ENCODE peak calls at places on chromosomes 3 and 15, in six cellular contexts. Q is GM23248, H is epithelial cell of proximal tubule, M is Caco-2, E is foreskin fibroblast, N is prostate gland. O is an unnamed sample.

GRCh38 chr3:134904333-134904771 is 109.3 kb downstream of the EPHB1 start:
- DNase-seq in E (no peak), N (no peak), Q (no peak), M (no peak), H (no peak), O (no peak)

GRCh38 chr3:193031909-193032308 is 114.3 kb upstream of the MB21D2 start:
- DNase-seq in M (no peak), E (no peak), Q (no peak), N (no peak), H (no peak), O (no peak)

GRCh38 chr3:33578325-33579180 is 138.3 kb upstream of the UBP1 start:
- DNase-seq in Q (peak), M (peak), E (peak), H (peak), N (no peak), O (no peak)

GRCh38 chr3:142027713-142028112 is 121.6 kb downstream of the TFDP2 start:
- DNase-seq in N (peak), E (peak), H (no peak), M (peak), Q (peak), O (no peak)

GRCh38 chr3:79724206-79724605 is 43.6 kb downstream of the ROBO1 start:
- DNase-seq in N (no peak), H (peak), Q (no peak), M (no peak), E (no peak), O (no peak)

GRCh38 chr3:194310060-194310481 is 41.1 kb downstream of the CPN2 start:
- DNase-seq in Q (no peak), M (no peak), H (no peak), N (no peak), E (no peak), O (no peak)

GRCh38 chr3:62479276-62479675 is 105.9 kb upstream of the FEZF2 start:
- DNase-seq in N (no peak), M (no peak), E (no peak), Q (no peak), H (no peak), O (no peak)

GRCh38 chr3:88231632-88232031 is 81.9 kb downstream of the C3orf38 start:
- DNase-seq in Q (no peak), N (no peak), M (no peak), E (no peak), H (no peak), O (no peak)

GRCh38 chr3:143736651-143737050 is 111.6 kb downstream of the SLC9A9 start:
- DNase-seq in N (no peak), H (no peak), M (no peak), Q (peak), E (no peak), O (no peak)

GRCh38 chr3:133750201-133750748 is 4.1 kb downstream of the TF start:
- DNase-seq in Q (no peak), N (peak), E (no peak), M (no peak), H (no peak), O (no peak)

GRCh38 chr3:77081240-77081661 is 41.4 kb downstream of the ROBO2 start:
- DNase-seq in M (no peak), H (peak), N (no peak), E (peak), Q (peak), O (peak)

GRCh38 chr15:93759626-93760025 is 471.7 kb upstream of the MCTP2 start:
- DNase-seq in N (no peak), M (no peak), H (no peak), Q (peak), E (no peak), O (no peak)

GRCh38 chr3:43390255-43390588 is 103.9 kb downstream of the SNRK start:
- DNase-seq in Q (no peak), M (no peak), E (no peak), H (no peak), N (no peak), O (no peak)

GRCh38 chr3:194592798-194593752 is 40.1 kb downstream of the TMEM44 start:
- DNase-seq in N (peak), H (peak), M (no peak), E (peak), Q (peak), O (peak)

GRCh38 chr15:100114100-100114499 is 227.7 kb downstream of the ADAMTS17 start:
- DNase-seq in N (no peak), E (peak), Q (peak), H (no peak), M (no peak), O (peak)

GRCh38 chr3:171967137-171967783 is 72.1 kb upstream of the FNDC3B start:
- DNase-seq in E (peak), M (no peak), N (no peak), H (peak), Q (peak), O (peak)

GRCh38 chr3:183085634-183086390 is 13.5 kb downstream of the MCCC1 start:
- DNase-seq in E (no peak), H (no peak), N (no peak), M (peak), Q (peak), O (no peak)

GRCh38 chr15:33330931-33331330 is 20.2 kb downstream of the RYR3 start:
- DNase-seq in M (no peak), Q (no peak), N (no peak), H (no peak), E (no peak), O (no peak)

GRCh38 chr15:32957219-32957618 is 237.3 kb downstream of the FMN1 start:
- DNase-seq in E (no peak), Q (no peak), H (no peak), M (no peak), N (no peak), O (no peak)

GRCh38 chr3:41915353-41915752 is 46.5 kb downstream of the ULK4 start:
- DNase-seq in Q (no peak), H (no peak), M (no peak), N (no peak), E (no peak), O (no peak)

GRCh38 chr3:149955449-149955848 is 15.2 kb downstream of the PFN2 start:
- DNase-seq in M (no peak), N (no peak), Q (peak), H (no peak), E (no peak), O (no peak)

GRCh38 chr3:16427309-16427965 is 86.1 kb downstream of the RFTN1 start:
- DNase-seq in N (no peak), Q (peak), M (no peak), H (peak), E (peak), O (peak)

GRCh38 chr3:15043772-15044171 is 21.3 kb downstream of the MRPS25 start:
- DNase-seq in Q (no peak), H (no peak), M (no peak), N (no peak), E (no peak), O (no peak)

GRCh38 chr15:98609144-98609852 is 39.0 kb upstream of the IGF1R start:
- DNase-seq in M (peak), Q (peak), H (no peak), N (peak), E (peak), O (no peak)

GRCh38 chr15:31235298-31236183 is 91.1 kb upstream of the KLF13 start:
- DNase-seq in M (no peak), H (no peak), E (no peak), N (no peak), Q (peak), O (no peak)

GRCh38 chr15:52102468-52102867 is 10.1 kb downstream of the BCL2L10 start:
- DNase-seq in N (no peak), E (peak), Q (peak), H (peak), M (no peak), O (peak)

GRCh38 chr15:67114846-67115521 is 49.6 kb downstream of the SMAD3 start:
- DNase-seq in Q (peak), N (no peak), H (no peak), E (peak), M (no peak), O (no peak)

GRCh38 chr15:67178569-67179210 is 75.8 kb downstream of the AAGAB start:
- DNase-seq in H (no peak), N (no peak), E (peak), Q (peak), M (peak), O (peak)

DNA sequence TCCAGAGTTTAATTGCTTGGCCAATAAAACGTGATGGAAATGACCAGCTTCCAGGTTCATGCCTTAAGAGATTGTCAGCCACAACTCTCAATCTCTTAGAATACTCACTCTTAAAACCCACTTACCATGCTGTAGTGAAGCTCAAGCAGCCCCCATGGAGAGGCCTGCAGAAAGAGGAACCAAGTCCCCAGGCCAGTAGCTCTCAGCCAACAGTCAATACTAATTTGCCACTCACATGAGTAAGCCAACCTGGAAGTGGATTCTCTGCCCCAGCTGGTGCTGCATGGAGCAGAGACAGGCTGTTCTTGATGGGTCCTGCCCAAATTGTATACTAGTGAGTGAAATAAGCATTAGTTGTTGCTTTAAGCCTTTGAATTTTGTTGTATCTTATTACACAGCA is 155.9 kb downstream of the OXSM start:
- DNase-seq in H (no peak), Q (no peak), E (no peak), N (no peak), M (no peak), O (no peak)
- H3K4me3 ChIP-seq in H (no peak), Q (no peak), E (no peak), N (no peak), M (no peak), O (no peak)

DNA sequence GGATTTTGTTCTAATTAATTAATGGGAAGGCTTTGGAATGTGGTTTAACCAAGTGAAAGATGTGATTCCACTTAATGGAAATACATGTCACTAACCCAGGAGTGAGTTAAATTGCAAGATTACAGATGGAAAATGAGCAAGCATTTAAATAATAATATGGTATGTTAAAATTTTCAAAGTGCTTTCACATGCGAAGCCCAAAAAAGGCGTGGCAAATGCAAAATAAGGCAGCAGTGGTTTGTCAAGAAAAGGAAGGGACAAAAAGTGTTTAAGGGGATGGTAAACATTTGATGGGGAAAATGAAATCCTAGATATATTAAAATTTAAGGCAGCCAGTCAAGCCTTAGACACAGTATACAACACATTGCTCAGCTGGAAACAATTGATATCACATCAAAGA is 2.9 kb downstream of the TICRR start:
- DNase-seq in N (no peak), Q (no peak), H (no peak), E (no peak), M (no peak), O (no peak)
- H3K4me3 ChIP-seq in N (no peak), Q (peak), H (no peak), E (peak), M (no peak), O (peak)

GRCh38 chr3:195909294-195909644 is 918 bp upstream of the TNK2 start:
- DNase-seq in M (no peak), E (no peak), N (no peak), H (no peak), Q (peak), O (no peak)

GRCh38 chr3:195908439-195909293 is at the start of gene TNK2:
- DNase-seq in Q (peak), N (no peak), E (no peak), H (no peak), M (no peak), O (no peak)

GRCh38 chr3:195905970-195906864 is 2.1 kb downstream of the TNK2 start:
- DNase-seq in E (peak), N (peak), H (no peak), Q (peak), M (no peak), O (no peak)

GRCh38 chr3:195907730-195908438 is 467 bp downstream of the TNK2 start:
- DNase-seq in Q (peak), N (peak), E (no peak), H (no peak), M (no peak), O (no peak)

GRCh38 chr3:195906865-195907729 is 1.3 kb downstream of the TNK2 start:
- DNase-seq in M (no peak), Q (no peak), E (no peak), N (peak), H (no peak), O (no peak)
- H3K4me3 ChIP-seq in M (peak), Q (no peak), E (peak), N (peak), H (no peak), O (no peak)

DNA sequence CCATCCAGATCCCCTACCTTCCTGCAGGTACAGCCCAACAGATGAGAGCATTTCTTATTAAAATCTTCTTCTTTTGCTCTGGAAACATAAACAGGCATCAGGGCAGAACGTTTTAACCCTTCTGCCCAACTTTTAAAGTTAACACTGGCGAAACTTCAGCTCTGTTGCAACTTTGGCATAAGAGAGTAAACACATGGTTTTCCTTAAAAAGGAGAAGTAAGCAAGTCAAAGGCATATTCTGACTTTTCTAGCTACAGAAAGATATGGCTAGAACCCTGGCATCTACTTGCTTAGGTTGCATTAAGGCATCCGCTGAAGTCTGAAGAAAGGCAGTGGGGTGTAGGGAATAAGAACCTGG is 13.3 kb upstream of the IL16 start:
- DNase-seq in N (no peak), Q (no peak), H (no peak), M (no peak), E (no peak), O (no peak)
- H3K4me3 ChIP-seq in N (peak), Q (peak), H (no peak), M (no peak), E (peak), O (no peak)

DNA sequence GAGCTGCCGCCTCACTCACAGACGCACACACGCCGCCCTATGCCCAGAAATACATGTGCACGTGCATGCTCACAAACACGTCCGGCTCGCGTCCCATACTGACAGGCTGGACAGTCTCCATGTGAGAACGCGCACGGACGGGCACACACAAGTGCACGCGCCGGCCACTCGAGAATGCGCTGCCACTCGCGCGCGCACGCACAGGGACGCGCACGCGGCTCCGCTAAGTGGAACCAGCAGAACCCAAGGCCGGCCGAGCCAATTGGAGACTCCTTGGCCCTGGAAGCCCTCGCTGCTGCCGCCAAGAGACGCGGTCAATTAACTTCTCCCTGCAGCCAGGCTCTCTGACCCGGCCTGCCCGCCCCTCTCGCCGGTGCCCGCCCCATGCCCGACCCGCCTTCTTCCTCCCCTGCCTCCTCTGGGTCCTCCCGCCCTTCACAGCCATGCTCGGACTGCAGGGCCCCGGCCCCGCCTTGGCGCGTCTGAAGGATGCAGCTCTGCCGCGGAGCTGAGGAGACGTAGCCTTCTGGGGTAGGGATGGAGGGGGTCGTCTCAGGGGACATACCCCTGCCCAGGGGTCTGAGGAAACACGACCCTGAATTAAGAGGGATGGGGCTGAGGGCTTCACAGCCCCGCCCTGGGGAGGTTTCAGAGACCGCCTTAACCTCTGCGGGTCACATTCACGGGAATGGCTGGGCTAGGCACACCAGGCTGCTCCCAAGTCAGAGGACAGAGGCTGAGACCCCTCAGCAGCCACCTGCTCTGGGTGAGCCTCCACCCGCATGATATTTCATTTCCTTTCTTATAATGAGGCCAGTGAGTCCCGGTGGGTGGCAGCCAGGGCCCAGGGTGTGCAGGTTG is 15.0 kb downstream of the PTH1R start:
- DNase-seq in N (peak), Q (peak), H (no peak), M (peak), E (peak), O (no peak)
- H3K4me3 ChIP-seq in N (peak), Q (peak), H (peak), M (peak), E (peak), O (peak)

O was measured in skeletal muscle cell.